ENCODE peak calls at places on chromosomes 11 and 22, in seven cellular contexts. One of them, this sample, is unnamed.

GRCh38 chr11:19253149-19253540 is 12.4 kb upstream of the E2F8 start:
- DNase-seq in H1: no peak
- DNase-seq in IMR-90: no peak
- DNase-seq in mesenchymal stem cell: no peak
- DNase-seq in neuronal stem cell: no peak
- DNase-seq in H9: no peak
- DNase-seq in mesendoderm: no peak
- DNase-seq in this sample: no peak

GRCh38 chr11:100619484-100619883 is 67.6 kb upstream of the ARHGAP42 start:
- DNase-seq in H9: no peak
- DNase-seq in mesenchymal stem cell: peak; percentile 38
- DNase-seq in mesendoderm: peak; percentile 61
- DNase-seq in neuronal stem cell: no peak
- DNase-seq in IMR-90: peak; percentile 58
- DNase-seq in H1: no peak
- DNase-seq in this sample: no peak

GRCh38 chr22:45181240-45181639 is 17.5 kb downstream of the NUP50 start:
- DNase-seq in H1: no peak
- DNase-seq in neuronal stem cell: no peak
- DNase-seq in mesenchymal stem cell: no peak
- DNase-seq in mesendoderm: no peak
- DNase-seq in IMR-90: no peak
- DNase-seq in H9: no peak
- DNase-seq in this sample: no peak

GRCh38 chr11:8040921-8041285 is 40.1 kb upstream of the TUB start:
- DNase-seq in IMR-90: no peak
- DNase-seq in H9: peak; percentile 10
- DNase-seq in mesendoderm: no peak
- DNase-seq in neuronal stem cell: no peak
- DNase-seq in mesenchymal stem cell: no peak
- DNase-seq in H1: peak; percentile 11
- DNase-seq in this sample: no peak

GRCh38 chr11:9797300-9797699 is 133.4 kb downstream of the SWAP70 start:
- DNase-seq in mesenchymal stem cell: no peak
- DNase-seq in neuronal stem cell: no peak
- DNase-seq in H1: no peak
- DNase-seq in H9: no peak
- DNase-seq in mesendoderm: no peak
- DNase-seq in IMR-90: no peak
- DNase-seq in this sample: peak; percentile 26

GRCh38 chr11:18671246-18671645 is 27.3 kb upstream of the TMEM86A start:
- DNase-seq in mesendoderm: no peak
- DNase-seq in mesenchymal stem cell: no peak
- DNase-seq in IMR-90: no peak
- DNase-seq in H9: no peak
- DNase-seq in neuronal stem cell: no peak
- DNase-seq in H1: no peak
- DNase-seq in this sample: no peak

GRCh38 chr11:65976216-65977176 is 15.0 kb downstream of the SART1 start:
- DNase-seq in mesenchymal stem cell: no peak
- DNase-seq in mesendoderm: no peak
- DNase-seq in IMR-90: no peak
- DNase-seq in H9: no peak
- DNase-seq in neuronal stem cell: no peak
- DNase-seq in H1: no peak
- DNase-seq in this sample: no peak

GRCh38 chr11:113577356-113578163 is 102.4 kb upstream of the DRD2 start:
- DNase-seq in H9: peak; percentile 52
- DNase-seq in neuronal stem cell: no peak
- DNase-seq in H1: peak; percentile 43
- DNase-seq in mesenchymal stem cell: no peak
- DNase-seq in IMR-90: no peak
- DNase-seq in mesendoderm: no peak
- DNase-seq in this sample: no peak

GRCh38 chr11:95074806-95075563 is 8.3 kb downstream of the SRSF8 start:
- DNase-seq in mesenchymal stem cell: no peak
- DNase-seq in IMR-90: no peak
- DNase-seq in H9: no peak
- DNase-seq in neuronal stem cell: no peak
- DNase-seq in mesendoderm: no peak
- DNase-seq in H1: no peak
- DNase-seq in this sample: no peak

GRCh38 chr22:49833340-49834007 is 5.8 kb upstream of the BRD1 start:
- DNase-seq in IMR-90: no peak
- DNase-seq in H9: no peak
- DNase-seq in neuronal stem cell: no peak
- DNase-seq in mesenchymal stem cell: no peak
- DNase-seq in mesendoderm: no peak
- DNase-seq in H1: no peak
- DNase-seq in this sample: peak; percentile 99

GRCh38 chr11:10893713-10894112 is 35.9 kb upstream of the ZBED5 start:
- DNase-seq in mesendoderm: no peak
- DNase-seq in mesenchymal stem cell: peak; percentile 75
- DNase-seq in neuronal stem cell: no peak
- DNase-seq in H9: no peak
- DNase-seq in H1: no peak
- DNase-seq in IMR-90: peak; percentile 89
- DNase-seq in this sample: peak; percentile 43

GRCh38 chr11:63870351-63871197 is 31.7 kb downstream of the MARK2 start:
- DNase-seq in neuronal stem cell: no peak
- DNase-seq in mesendoderm: no peak
- DNase-seq in IMR-90: peak; percentile 28
- DNase-seq in H1: no peak
- DNase-seq in H9: no peak
- DNase-seq in mesenchymal stem cell: peak; percentile 48
- DNase-seq in this sample: no peak

GRCh38 chr11:61071208-61071681 is 31.0 kb upstream of the CD5 start:
- DNase-seq in H1: no peak
- DNase-seq in mesendoderm: no peak
- DNase-seq in H9: no peak
- DNase-seq in mesenchymal stem cell: no peak
- DNase-seq in IMR-90: no peak
- DNase-seq in neuronal stem cell: no peak
- DNase-seq in this sample: no peak

GRCh38 chr11:106854429-106854828 is 163.8 kb downstream of the GUCY1A2 start:
- DNase-seq in mesendoderm: no peak
- DNase-seq in mesenchymal stem cell: no peak
- DNase-seq in H1: no peak
- DNase-seq in neuronal stem cell: no peak
- DNase-seq in H9: no peak
- DNase-seq in IMR-90: no peak
- DNase-seq in this sample: no peak

DNA sequence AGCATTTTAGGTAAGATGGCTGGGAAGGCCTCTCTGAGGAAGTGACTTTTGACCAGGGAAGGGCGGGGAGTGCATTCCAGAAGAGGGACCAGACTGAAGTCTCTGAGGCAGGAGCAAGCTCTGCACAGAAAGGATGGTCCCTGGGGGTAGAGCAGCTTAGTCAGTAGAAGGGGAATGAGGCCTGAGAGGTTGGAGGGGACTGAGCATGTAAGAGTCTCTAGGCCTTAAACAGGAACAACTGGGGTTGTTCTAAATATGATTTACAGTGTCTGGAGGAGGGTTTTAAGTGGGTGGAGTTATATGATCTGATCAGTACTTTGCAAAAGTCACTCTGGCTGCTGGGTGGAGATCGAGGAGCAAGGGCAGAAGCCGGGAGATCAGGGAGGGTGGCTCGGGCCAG is 31.7 kb upstream of the TEF start:
- DNase-seq in mesenchymal stem cell: peak; percentile 14
- DNase-seq in H9: no peak
- DNase-seq in neuronal stem cell: no peak
- DNase-seq in H1: no peak
- DNase-seq in mesendoderm: no peak
- DNase-seq in IMR-90: no peak
- DNase-seq in this sample: no peak
- H3K18ac ChIP-seq in mesenchymal stem cell: no peak overlapping the region
- H3K18ac ChIP-seq in H9: no peak overlapping the region
- H3K18ac ChIP-seq in neuronal stem cell: no peak overlapping the region
- H3K18ac ChIP-seq in H1: no peak overlapping the region
- H3K18ac ChIP-seq in mesendoderm: no peak overlapping the region
- H3K18ac ChIP-seq in IMR-90: no peak overlapping the region
- H3K18ac ChIP-seq in this sample: no peak overlapping the region

GRCh38 chr22:29380032-29380781 is 8.2 kb downstream of the AP1B1 start:
- DNase-seq in IMR-90: peak; percentile 58
- DNase-seq in mesenchymal stem cell: peak; percentile 15
- DNase-seq in mesendoderm: no peak
- DNase-seq in H9: no peak
- DNase-seq in H1: no peak
- DNase-seq in neuronal stem cell: no peak
- DNase-seq in this sample: peak; percentile 37

GRCh38 chr22:29380856-29381255 is 7.5 kb downstream of the AP1B1 start:
- DNase-seq in H9: no peak
- DNase-seq in IMR-90: no peak
- DNase-seq in H1: no peak
- DNase-seq in neuronal stem cell: no peak
- DNase-seq in mesendoderm: no peak
- DNase-seq in mesenchymal stem cell: no peak
- DNase-seq in this sample: no peak

GRCh38 chr22:29382575-29383328 is 5.6 kb downstream of the AP1B1 start:
- DNase-seq in H9: no peak
- DNase-seq in mesenchymal stem cell: no peak
- DNase-seq in IMR-90: no peak
- DNase-seq in H1: no peak
- DNase-seq in mesendoderm: no peak
- DNase-seq in neuronal stem cell: no peak
- DNase-seq in this sample: no peak

GRCh38 chr22:29377979-29378378 is 10.4 kb downstream of the AP1B1 start:
- DNase-seq in neuronal stem cell: no peak
- DNase-seq in H9: no peak
- DNase-seq in mesenchymal stem cell: no peak
- DNase-seq in IMR-90: no peak
- DNase-seq in mesendoderm: no peak
- DNase-seq in H1: no peak
- DNase-seq in this sample: peak; percentile 92

DNA sequence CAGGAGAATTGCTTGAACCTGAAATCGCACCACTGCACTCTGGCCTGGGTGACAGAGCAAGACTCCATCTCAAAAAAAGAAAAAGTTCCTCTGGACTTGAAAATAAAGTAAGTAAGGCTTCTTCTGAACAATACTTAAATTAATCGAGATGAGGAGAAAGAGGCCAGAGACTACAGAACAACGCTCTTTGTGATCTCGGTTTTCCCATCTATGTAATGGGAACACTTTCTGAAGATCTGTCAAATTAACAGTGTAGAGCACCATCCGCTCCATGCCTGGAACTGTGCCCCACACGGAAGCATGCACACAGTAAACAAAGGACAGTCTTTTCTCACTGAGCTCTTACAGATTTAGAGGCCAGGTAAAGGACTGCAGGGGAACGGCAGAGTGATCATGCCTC is 9.1 kb downstream of the AP1B1 start:
- DNase-seq in mesenchymal stem cell: no peak
- DNase-seq in neuronal stem cell: no peak
- DNase-seq in H1: no peak
- DNase-seq in IMR-90: no peak
- DNase-seq in H9: no peak
- DNase-seq in mesendoderm: no peak
- DNase-seq in this sample: no peak
- H3K4ac ChIP-seq in mesenchymal stem cell: no peak overlapping the region
- H3K4ac ChIP-seq in neuronal stem cell: no peak overlapping the region
- H3K4ac ChIP-seq in H1: no peak overlapping the region
- H3K4ac ChIP-seq in IMR-90: no peak overlapping the region
- H3K4ac ChIP-seq in H9: no peak overlapping the region
- H3K4ac ChIP-seq in mesendoderm: no peak overlapping the region
- H3K4ac ChIP-seq in this sample: peak overlapping the region; percentile 40

GRCh38 chr11:115502636-115503082 is 1.6 kb downstream of the CADM1 start:
- DNase-seq in mesendoderm: no peak
- DNase-seq in H1: peak; percentile 77
- DNase-seq in mesenchymal stem cell: peak; percentile 7
- DNase-seq in IMR-90: no peak
- DNase-seq in H9: no peak
- DNase-seq in neuronal stem cell: no peak
- DNase-seq in this sample: no peak
- H3K18ac ChIP-seq in mesendoderm: no peak overlapping the region
- H3K18ac ChIP-seq in H1: no peak overlapping the region
- H3K18ac ChIP-seq in mesenchymal stem cell: peak overlapping the region; percentile 52
- H3K18ac ChIP-seq in IMR-90: no peak overlapping the region
- H3K18ac ChIP-seq in H9: no peak overlapping the region
- H3K18ac ChIP-seq in neuronal stem cell: peak overlapping the region; percentile 94
- H3K18ac ChIP-seq in this sample: peak overlapping the region; percentile 79

DNA sequence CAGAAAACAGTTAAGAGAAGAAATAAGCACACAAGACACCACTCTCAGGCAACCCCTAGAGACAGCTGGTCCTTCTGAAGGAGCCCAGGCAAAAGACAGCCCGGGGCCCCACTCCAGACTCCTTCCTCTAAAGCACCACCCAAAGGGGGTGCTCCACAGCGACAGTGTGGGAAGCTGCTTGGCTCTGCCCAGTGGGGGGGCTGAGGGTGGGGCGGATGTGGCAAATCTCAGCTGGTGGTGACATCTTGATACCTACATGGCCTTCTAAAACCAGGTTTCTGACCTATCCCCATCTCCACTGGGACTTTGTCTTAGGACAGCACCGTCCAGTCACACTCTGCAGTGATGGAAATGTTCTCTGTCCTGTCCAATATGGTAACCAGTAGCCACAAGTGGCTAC is 10.2 kb upstream of the APOA1 start:
- DNase-seq in H9: no peak
- DNase-seq in mesendoderm: no peak
- DNase-seq in mesenchymal stem cell: no peak
- DNase-seq in H1: no peak
- DNase-seq in IMR-90: no peak
- DNase-seq in neuronal stem cell: no peak
- DNase-seq in this sample: no peak
- H3K4ac ChIP-seq in H9: no peak overlapping the region
- H3K4ac ChIP-seq in mesendoderm: no peak overlapping the region
- H3K4ac ChIP-seq in mesenchymal stem cell: no peak overlapping the region
- H3K4ac ChIP-seq in H1: no peak overlapping the region
- H3K4ac ChIP-seq in IMR-90: no peak overlapping the region
- H3K4ac ChIP-seq in neuronal stem cell: no peak overlapping the region
- H3K4ac ChIP-seq in this sample: no peak overlapping the region

GRCh38 chr11:74783241-74783871 is 34.7 kb downstream of the RNF169 start:
- DNase-seq in mesenchymal stem cell: peak; percentile 66
- DNase-seq in IMR-90: peak; percentile 76
- DNase-seq in mesendoderm: no peak
- DNase-seq in H1: no peak
- DNase-seq in neuronal stem cell: no peak
- DNase-seq in H9: no peak
- DNase-seq in this sample: peak; percentile 43

GRCh38 chr11:74778581-74778980 is 29.9 kb downstream of the RNF169 start:
- DNase-seq in IMR-90: no peak
- DNase-seq in H1: no peak
- DNase-seq in mesendoderm: no peak
- DNase-seq in neuronal stem cell: no peak
- DNase-seq in mesenchymal stem cell: no peak
- DNase-seq in H9: no peak
- DNase-seq in this sample: peak; percentile 64

GRCh38 chr11:74780277-74780870 is 31.7 kb downstream of the RNF169 start:
- DNase-seq in H1: no peak
- DNase-seq in mesendoderm: no peak
- DNase-seq in H9: no peak
- DNase-seq in mesenchymal stem cell: no peak
- DNase-seq in neuronal stem cell: no peak
- DNase-seq in IMR-90: peak; percentile 7
- DNase-seq in this sample: peak; percentile 79

DNA sequence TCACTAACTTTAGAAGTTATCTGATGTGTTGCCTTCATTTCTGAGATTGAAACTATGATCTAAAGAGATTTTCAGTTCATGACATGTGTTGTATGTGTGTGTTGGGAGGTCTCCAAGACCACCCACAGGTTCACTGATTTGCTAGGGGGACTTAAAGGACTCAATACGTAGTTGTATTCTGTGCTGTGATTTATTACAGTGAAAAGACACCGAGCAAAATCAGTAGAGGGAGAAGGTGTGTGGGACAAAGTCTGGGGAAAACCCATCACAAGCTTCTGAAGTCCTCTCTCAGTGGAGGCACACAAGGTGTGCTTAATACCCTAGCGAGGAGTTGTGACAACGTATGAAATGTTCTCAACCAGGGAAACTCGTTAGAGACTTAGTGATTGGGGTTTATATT is 35.6 kb downstream of the RNF169 start:
- DNase-seq in H9: no peak
- DNase-seq in neuronal stem cell: no peak
- DNase-seq in mesendoderm: no peak
- DNase-seq in H1: no peak
- DNase-seq in mesenchymal stem cell: no peak
- DNase-seq in IMR-90: no peak
- DNase-seq in this sample: no peak
- H3K18ac ChIP-seq in H9: no peak overlapping the region
- H3K18ac ChIP-seq in neuronal stem cell: no peak overlapping the region
- H3K18ac ChIP-seq in mesendoderm: no peak overlapping the region
- H3K18ac ChIP-seq in H1: no peak overlapping the region
- H3K18ac ChIP-seq in mesenchymal stem cell: no peak overlapping the region
- H3K18ac ChIP-seq in IMR-90: peak overlapping the region; percentile 3
- H3K18ac ChIP-seq in this sample: no peak overlapping the region

This sample was measured in trophoblast cell.